ENCODE peak calls at places on chromosomes 6 and 20, in eight cellular contexts. W is amygdala; M is substantia nigra; C is AG04450; F is NCI-H2171 treated with DMSO at 0.1 percent for 48 hours; E is CD8-positive, alpha-beta T cell; T is GM23248; Q is GM04504. Y is an unnamed sample.

GRCh38 chr6:137028912-137029311 is 15.9 kb downstream of the IL20RA start:
- DNase-seq in W (no peak), M (no peak), C (no peak), F (no peak), E (no peak), T (no peak), Q (no peak), Y (no peak)

GRCh38 chr20:58310291-58310782 is 822 bp downstream of the RAB22A start:
- DNase-seq in W (no peak), M (no peak), C (no peak), F (no peak), E (no peak), T (peak), Q (no peak), Y (no peak)

GRCh38 chr20:17995967-17996819 is 27.4 kb downstream of the MGME1 start:
- DNase-seq in W (no peak), M (no peak), C (no peak), F (peak), E (peak), T (peak), Q (peak), Y (peak)

GRCh38 chr6:18122128-18123093 is at the start of gene NHLRC1:
- DNase-seq in W (peak), M (peak), C (peak), F (peak), E (peak), T (peak), Q (peak), Y (no peak)

GRCh38 chr20:22572023-22572422 is 12.3 kb downstream of the FOXA2 start:
- DNase-seq in W (no peak), M (no peak), C (no peak), F (no peak), E (no peak), T (no peak), Q (no peak), Y (no peak)

GRCh38 chr20:37362821-37363220 is 16.9 kb downstream of the SRC start:
- DNase-seq in W (no peak), M (no peak), C (no peak), F (no peak), E (no peak), T (no peak), Q (no peak), Y (no peak)

GRCh38 chr6:169859978-169860703 is 108.7 kb downstream of the ERMARD start:
- DNase-seq in W (no peak), M (no peak), C (no peak), F (no peak), E (no peak), T (no peak), Q (no peak), Y (peak)

GRCh38 chr6:43949451-43950110 is 177.7 kb downstream of the MRPL14 start:
- DNase-seq in W (no peak), M (no peak), C (no peak), F (no peak), E (no peak), T (peak), Q (no peak), Y (no peak)

GRCh38 chr6:149701699-149702098 is 16.2 kb downstream of the LATS1 start:
- DNase-seq in W (no peak), M (no peak), C (no peak), F (no peak), E (no peak), T (peak), Q (peak), Y (no peak)

GRCh38 chr6:190596-191395 is 101.5 kb upstream of the DUSP22 start:
- DNase-seq in W (no peak), M (no peak), C (no peak), F (no peak), E (no peak), T (no peak), Q (no peak), Y (no peak)

GRCh38 chr6:113669641-113670040 is 187.5 kb upstream of the MARCKS start:
- DNase-seq in W (no peak), M (no peak), C (no peak), F (no peak), E (no peak), T (no peak), Q (no peak), Y (no peak)

GRCh38 chr6:107228754-107229153 is 113.4 kb upstream of the BEND3 start:
- DNase-seq in W (no peak), M (no peak), C (no peak), F (no peak), E (no peak), T (no peak), Q (no peak), Y (no peak)

GRCh38 chr6:108840919-108841318 is 7.3 kb upstream of the ARMC2 start:
- DNase-seq in W (no peak), M (no peak), C (no peak), F (no peak), E (no peak), T (no peak), Q (no peak), Y (no peak)

GRCh38 chr20:47691632-47692031 is 93.6 kb downstream of the SULF2 start:
- DNase-seq in W (no peak), M (no peak), C (no peak), F (peak), E (no peak), T (peak), Q (no peak), Y (no peak)

GRCh38 chr6:128725271-128726233 is 157.4 kb upstream of the LAMA2 start:
- DNase-seq in W (no peak), M (no peak), C (no peak), F (no peak), E (no peak), T (peak), Q (no peak), Y (peak)

GRCh38 chr6:118875672-118876071 is 18.3 kb upstream of the ASF1A start:
- DNase-seq in W (no peak), M (no peak), C (no peak), F (no peak), E (no peak), T (no peak), Q (no peak), Y (no peak)

GRCh38 chr20:13650474-13650873 is 11.7 kb upstream of the TASP1 start:
- DNase-seq in W (no peak), M (no peak), C (no peak), F (peak), E (no peak), T (no peak), Q (no peak), Y (no peak)

GRCh38 chr6:79436232-79436631 is 101.0 kb downstream of the LCA5 start:
- DNase-seq in W (no peak), M (no peak), C (no peak), F (no peak), E (no peak), T (peak), Q (no peak), Y (no peak)

Y was measured in Karpas-422.